ENCODE peak calls at places on chromosomes 4 and X, in ten cellular contexts. E is DND-41; Z is activated T-helper 17 cell treated with anti-CD3 and anti-CD28 coated beads, Interleukin-2, amount 50 U/mL, for 72 hours; L is Right ventricle myocardium superior; H is activated T-cell treated with anti-CD3 and anti-CD28 coated beads, Interleukin-2, amount 50 U/mL, for 72 hours; U is lung; T is CD8-positive, alpha-beta T cell; B is activated CD8-positive, alpha-beta T cell treated with anti-CD3 and anti-CD28 coated beads, Interleukin-2, amount 10 ng/mL, durations not matched to agents 7 days and 5 days; I is psoas muscle; V is upper lobe of left lung. C is an unnamed sample.

GRCh38 chr4:16024009-16024408 is 59.8 kb downstream of the PROM1 start:
- ATAC-seq in E (no peak), Z (peak; percentile 90), L (no peak), H (peak; percentile 75), U (no peak), T (no peak), B (no peak), I (no peak), V (no peak), C (no peak)

GRCh38 chr4:60531790-60532189 is 668.3 kb upstream of the ADGRL3 start:
- ATAC-seq in E (no peak), Z (no peak), L (no peak), H (no peak), U (no peak), T (no peak), B (no peak), I (no peak), V (no peak), C (no peak)

GRCh38 chrX:54043696-54044125 is 562 bp downstream of the PHF8 start:
- ATAC-seq in E (peak; percentile 13), Z (peak; percentile 17), L (peak; percentile 73), H (peak; percentile 21), U (peak; percentile 24), T (no peak), B (peak; percentile 13), I (peak; percentile 63), V (peak; percentile 75), C (peak; percentile 21)

GRCh38 chrX:97402903-97403302 is 519.2 kb downstream of the RPA4 start:
- ATAC-seq in E (no peak), Z (peak; percentile 50), L (no peak), H (no peak), U (no peak), T (no peak), B (no peak), I (no peak), V (no peak), C (no peak)

GRCh38 chrX:10233696-10234095 is 76.9 kb downstream of the CLCN4 start:
- ATAC-seq in E (no peak), Z (no peak), L (no peak), H (no peak), U (no peak), T (no peak), B (no peak), I (no peak), V (no peak), C (no peak)

GRCh38 chrX:110304884-110305283 is 13.0 kb downstream of the AMMECR1 start:
- ATAC-seq in E (no peak), Z (peak; percentile 95), L (no peak), H (peak; percentile 83), U (no peak), T (no peak), B (no peak), I (no peak), V (no peak), C (no peak)

GRCh38 chr4:123976875-123977274 is 580.3 kb downstream of the SPRY1 start:
- ATAC-seq in E (no peak), Z (no peak), L (no peak), H (no peak), U (no peak), T (no peak), B (no peak), I (no peak), V (no peak), C (no peak)

GRCh38 chrX:8090906-8091305 is 80.2 kb downstream of the VCX2 start:
- ATAC-seq in E (no peak), Z (no peak), L (no peak), H (no peak), U (no peak), T (no peak), B (no peak), I (no peak), V (no peak), C (no peak)

GRCh38 chr4:162010362-162010761 is 153.4 kb downstream of the FSTL5 start:
- ATAC-seq in E (no peak), Z (no peak), L (no peak), H (no peak), U (no peak), T (no peak), B (no peak), I (no peak), V (no peak), C (no peak)